ENCODE peak calls at places on chromosome 22, in ten cellular contexts. X is HL-60, J is SK-N-MC, R is K562, O is endothelial cell of umbilical vein, L is GM23338, T is SK-N-SH, Z is HCT116, B is transverse colon, M is suprapubic skin. K is an unnamed sample.

GRCh38 chr22:20118572-20119020 is 1.6 kb upstream of the TRMT2A start:
- DNase-seq in L (no peak), Z (no peak), T (no peak), M (no peak), R (peak; percentile 82), O (no peak), X (no peak), B (no peak), J (no peak), K (no peak)

GRCh38 chr22:19707347-19708322 is 6.7 kb upstream of the SEPTIN5 start:
- DNase-seq in Z (no peak), T (peak; percentile 20), M (peak; percentile 66), J (no peak), O (no peak), R (no peak), X (no peak), B (no peak), L (no peak), K (no peak)

GRCh38 chr22:43151251-43152000 is at the start of gene TSPO:
- DNase-seq in B (peak; percentile 84), Z (no peak), O (peak; percentile 38), R (peak; percentile 53), X (peak; percentile 79), M (peak; percentile 88), J (no peak), L (peak; percentile 57), T (peak; percentile 89), K (peak; percentile 78)

GRCh38 chr22:43992331-43992821 is 31.7 kb upstream of the PARVB start:
- DNase-seq in X (no peak), T (peak; percentile 33), R (no peak), Z (no peak), O (no peak), M (no peak), J (no peak), B (no peak), L (no peak), K (no peak)

GRCh38 chr22:21898354-21898896 is 31.0 kb upstream of the MAPK1 start:
- DNase-seq in O (no peak), X (no peak), B (no peak), M (no peak), T (no peak), J (no peak), L (no peak), Z (no peak), R (no peak), K (no peak)

GRCh38 chr22:42086051-42086450 is 4.5 kb downstream of the NDUFA6 start:
- DNase-seq in B (no peak), R (no peak), L (no peak), Z (no peak), M (peak; percentile 1), T (no peak), O (peak; percentile 62), X (no peak), J (no peak), K (no peak)

GRCh38 chr22:44172370-44173108 is 8.2 kb upstream of the PARVG start:
- DNase-seq in B (peak; percentile 54), X (peak; percentile 93), T (no peak), R (peak; percentile 11), O (no peak), Z (no peak), J (no peak), L (peak; percentile 42), M (no peak), K (peak; percentile 35)

GRCh38 chr22:25702046-25702445 is 39.9 kb upstream of the MYO18B start:
- DNase-seq in M (no peak), T (peak; percentile 61), X (no peak), Z (no peak), J (no peak), B (no peak), O (peak; percentile 29), L (no peak), R (no peak), K (no peak)

GRCh38 chr22:44887941-44888366 is 121.9 kb downstream of the PHF21B start:
- DNase-seq in O (no peak), X (no peak), T (peak; percentile 54), R (no peak), L (no peak), M (peak; percentile 34), J (no peak), B (no peak), Z (no peak), K (no peak)

GRCh38 chr22:19958083-19959042 is 16.7 kb upstream of the TXNRD2 start:
- DNase-seq in O (no peak), T (no peak), B (no peak), Z (no peak), L (no peak), M (no peak), R (no peak), J (no peak), X (no peak), K (no peak)

GRCh38 chr22:45731041-45731797 is 59.6 kb downstream of the ATXN10 start:
- DNase-seq in X (no peak), B (peak; percentile 16), J (no peak), R (no peak), L (peak; percentile 44), M (no peak), O (no peak), Z (no peak), T (no peak), K (no peak)

GRCh38 chr22:49018601-49019000 is 809.1 kb downstream of the BRD1 start:
- DNase-seq in T (no peak), X (no peak), R (no peak), L (no peak), J (no peak), B (no peak), Z (no peak), O (no peak), M (peak; percentile 71), K (no peak)

GRCh38 chr22:23178512-23179254 is 1.6 kb upstream of the BCR start:
- DNase-seq in L (peak; percentile 88), B (peak; percentile 72), T (peak; percentile 91), Z (peak; percentile 27), O (peak; percentile 70), R (peak; percentile 98), X (no peak), M (no peak), J (peak; percentile 20), K (peak; percentile 47)
- H3K27ac ChIP-seq in L (no peak overlapping the region), B (peak overlapping the region; percentile 84), T (no peak overlapping the region), Z (no peak overlapping the region), O (peak overlapping the region; percentile 19), R (no peak overlapping the region), X (no peak overlapping the region), M (peak overlapping the region; percentile 9), J (no peak overlapping the region), K (peak overlapping the region; percentile 73)

GRCh38 chr22:27886843-27887151 is 32.3 kb downstream of the PITPNB start:
- DNase-seq in L (no peak), B (no peak), R (no peak), M (no peak), O (no peak), J (no peak), X (no peak), T (no peak), Z (no peak), K (no peak)

GRCh38 chr22:27883656-27884350 is 35.3 kb downstream of the PITPNB start:
- DNase-seq in O (no peak), T (no peak), R (no peak), M (no peak), B (no peak), X (no peak), L (no peak), Z (no peak), J (no peak), K (no peak)

GRCh38 chr22:27888310-27888709 is 30.7 kb downstream of the PITPNB start:
- DNase-seq in Z (no peak), J (no peak), O (no peak), M (no peak), B (no peak), X (no peak), R (no peak), T (no peak), L (no peak), K (no peak)

GRCh38 chr22:27881404-27881803 is 37.7 kb downstream of the PITPNB start:
- DNase-seq in X (no peak), T (no peak), O (peak; percentile 34), R (no peak), B (peak; percentile 35), J (no peak), Z (no peak), L (no peak), M (no peak), K (peak; percentile 29)

GRCh38 chr22:27885977-27886842 is 32.8 kb downstream of the PITPNB start:
- DNase-seq in M (no peak), B (peak; percentile 39), O (peak; percentile 85), X (no peak), J (no peak), R (peak; percentile 34), L (peak; percentile 72), T (peak; percentile 52), Z (peak; percentile 8), K (peak; percentile 23)
- TF ChIP-seq POLR2AphosphoS5 in M (no peak), B (peak; percentile 56), O (no peak), X (no peak), J (no peak), R (no peak), L (no peak), T (no peak), Z (no peak), K (no peak)

DNA sequence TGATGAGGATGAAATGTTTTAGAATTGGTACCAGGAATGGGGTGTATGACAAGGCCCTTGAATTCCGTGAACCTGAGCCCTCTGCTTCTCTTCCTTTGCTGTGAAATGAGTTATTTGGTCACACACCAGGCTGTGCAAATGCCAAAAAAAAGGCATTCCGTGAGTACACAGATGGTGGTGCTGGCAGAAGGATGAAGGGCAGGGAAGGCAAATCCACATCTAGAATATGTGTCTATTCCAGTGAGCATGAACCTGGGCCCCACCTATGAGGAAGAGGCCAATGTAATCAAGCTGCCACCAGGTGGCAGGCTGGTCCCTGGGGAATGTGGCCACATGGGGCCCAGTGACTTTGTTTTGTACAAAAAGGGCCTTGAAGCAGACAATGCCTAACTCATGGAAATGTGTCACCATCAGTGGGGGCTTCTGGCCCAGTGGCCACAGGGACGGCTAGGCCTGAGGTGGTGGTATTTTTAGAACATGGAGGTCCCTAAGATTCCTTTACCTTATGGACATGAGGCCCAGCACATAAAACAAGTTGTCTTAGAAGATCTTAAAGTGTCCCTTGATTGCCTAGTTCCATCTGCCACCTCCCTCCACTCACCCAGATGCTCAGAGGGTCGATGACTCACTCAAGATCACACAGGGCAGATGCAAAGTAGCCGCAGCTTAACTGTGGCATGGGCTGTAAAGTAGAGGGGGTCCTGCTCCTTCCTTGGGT is 3.9 kb upstream of the RNF215 start:
- DNase-seq in Z (peak; percentile 84), M (no peak), J (no peak), X (no peak), L (peak; percentile 87), O (peak; percentile 85), B (peak; percentile 82), R (peak; percentile 88), T (peak; percentile 80), K (peak; percentile 80)
- H3K27ac ChIP-seq in Z (peak overlapping the region; percentile 1), M (no peak overlapping the region), J (no peak overlapping the region), X (no peak overlapping the region), L (no peak overlapping the region), O (peak overlapping the region; percentile 37), B (no peak overlapping the region), R (peak overlapping the region; percentile 48), T (no peak overlapping the region), K (peak overlapping the region; percentile 95)

DNA sequence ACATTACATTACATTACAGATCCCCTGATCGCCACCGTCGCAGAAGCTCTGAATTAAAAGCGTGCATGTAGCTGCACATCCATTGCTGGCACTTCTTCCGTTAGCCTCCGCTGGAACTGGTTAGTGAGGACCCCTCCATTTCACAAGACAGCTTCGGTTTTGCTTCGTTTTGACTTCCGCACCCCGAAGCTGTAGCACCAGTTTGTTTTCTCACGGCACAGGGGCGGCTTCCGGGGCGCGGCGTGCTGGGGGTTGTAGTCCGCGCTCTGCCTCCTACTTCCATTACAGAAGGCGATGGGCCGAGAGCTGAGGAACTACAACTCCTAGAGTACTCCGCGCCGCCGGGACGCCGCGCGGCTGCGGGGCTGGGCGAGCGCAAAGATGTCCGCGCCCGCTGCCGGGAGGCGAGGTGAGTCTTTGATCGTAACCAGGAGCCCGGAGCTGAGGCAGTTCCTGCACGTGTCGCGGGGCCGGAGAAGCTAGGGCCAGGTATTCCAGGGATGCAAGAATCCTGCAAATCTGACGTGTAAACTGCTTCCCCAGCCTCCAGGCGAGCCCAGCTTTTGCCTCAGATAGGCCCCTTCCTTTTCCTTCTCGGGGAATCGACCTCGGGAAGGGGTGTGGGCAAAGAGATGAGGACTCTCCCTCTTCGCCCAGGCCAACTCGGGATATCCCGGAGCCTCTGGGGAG is at the start of gene PEX26:
- DNase-seq in T (peak; percentile 95), O (peak; percentile 93), J (peak; percentile 74), Z (peak; percentile 87), R (peak; percentile 98), X (peak; percentile 90), B (peak; percentile 96), M (peak; percentile 99), L (peak; percentile 99), K (peak; percentile 96)
- TF ChIP-seq POLR2AphosphoS5 in T (peak; percentile 71), O (peak; percentile 22), J (peak; percentile 59), Z (peak; percentile 45), R (peak; percentile 49), X (no peak), B (peak; percentile 90), M (peak; percentile 37), L (peak; percentile 32), K (peak; percentile 98)

K was measured in prostate gland.